ENCODE peak calls at places on chromosomes 12 and 14, in nine cellular contexts. S, N, M, Z, O, W, U, I and G are unnamed samples.

GRCh38 chr12:132597333-132598283 is 12.8 kb downstream of the LRCOL1 start:
- DNase-seq in S (peak), N (no peak), M (no peak), Z (peak), O (no peak), W (peak), U (no peak), I (no peak), G (peak)

GRCh38 chr12:6062427-6063378 is 61.8 kb downstream of the VWF start:
- DNase-seq in S (peak), N (no peak), M (peak), Z (peak), O (no peak), W (peak), U (no peak), I (no peak), G (peak)

GRCh38 chr12:7695159-7695930 is at the start of gene GDF3:
- DNase-seq in S (no peak), N (no peak), M (no peak), Z (no peak), O (no peak), W (no peak), U (no peak), I (no peak), G (peak)

GRCh38 chr12:114744696-114745095 is 60.7 kb upstream of the TBX3 start:
- DNase-seq in S (no peak), N (no peak), M (no peak), Z (no peak), O (no peak), W (no peak), U (no peak), I (no peak), G (no peak)

GRCh38 chr12:10718279-10718821 is 4.8 kb downstream of the YBX3 start:
- DNase-seq in S (no peak), N (no peak), M (no peak), Z (no peak), O (no peak), W (no peak), U (no peak), I (no peak), G (no peak)

GRCh38 chr14:94974422-94974821 is 182.9 kb downstream of the DICER1 start:
- DNase-seq in S (no peak), N (no peak), M (no peak), Z (no peak), O (no peak), W (no peak), U (no peak), I (no peak), G (no peak)

GRCh38 chr12:101826766-101827368 is 3.9 kb downstream of the GNPTAB start:
- DNase-seq in S (no peak), N (no peak), M (no peak), Z (no peak), O (no peak), W (no peak), U (no peak), I (no peak), G (no peak)

GRCh38 chr14:99281396-99281795 is 9.4 kb upstream of the BCL11B start:
- DNase-seq in S (no peak), N (no peak), M (no peak), Z (no peak), O (no peak), W (no peak), U (peak), I (no peak), G (no peak)

GRCh38 chr12:42473130-42473529 is 116.4 kb downstream of the PRICKLE1 start:
- DNase-seq in S (no peak), N (no peak), M (no peak), Z (no peak), O (no peak), W (no peak), U (no peak), I (no peak), G (no peak)

GRCh38 chr14:100648474-100649172 is 61.4 kb upstream of the BEGAIN start:
- DNase-seq in S (no peak), N (no peak), M (no peak), Z (no peak), O (no peak), W (no peak), U (no peak), I (no peak), G (no peak)

GRCh38 chr12:121116318-121117225 is 16.1 kb upstream of the P2RX7 start:
- DNase-seq in S (no peak), N (no peak), M (no peak), Z (no peak), O (no peak), W (no peak), U (no peak), I (no peak), G (no peak)

GRCh38 chr12:122483969-122484368 is 16.8 kb downstream of the ZCCHC8 start:
- DNase-seq in S (no peak), N (no peak), M (no peak), Z (no peak), O (no peak), W (no peak), U (peak), I (no peak), G (no peak)

GRCh38 chr12:8564656-8565055 is 24.0 kb upstream of the CLEC4E start:
- DNase-seq in S (no peak), N (no peak), M (no peak), Z (no peak), O (no peak), W (no peak), U (no peak), I (no peak), G (no peak)

GRCh38 chr14:56334458-56334857 is 216.2 kb downstream of the PELI2 start:
- DNase-seq in S (no peak), N (no peak), M (no peak), Z (no peak), O (no peak), W (no peak), U (no peak), I (no peak), G (no peak)

GRCh38 chr14:92497391-92497790 is 16.2 kb upstream of the RIN3 start:
- DNase-seq in S (no peak), N (no peak), M (no peak), Z (no peak), O (no peak), W (no peak), U (no peak), I (no peak), G (no peak)

GRCh38 chr14:92501891-92502351 is 11.7 kb upstream of the RIN3 start:
- DNase-seq in S (no peak), N (no peak), M (no peak), Z (no peak), O (peak), W (no peak), U (no peak), I (no peak), G (no peak)

GRCh38 chr14:92496458-92496857 is 17.1 kb upstream of the RIN3 start:
- DNase-seq in S (no peak), N (no peak), M (no peak), Z (no peak), O (no peak), W (no peak), U (no peak), I (no peak), G (no peak)

GRCh38 chr14:92500491-92500941 is 13.1 kb upstream of the RIN3 start:
- DNase-seq in S (no peak), N (no peak), M (no peak), Z (no peak), O (peak), W (peak), U (peak), I (no peak), G (no peak)

GRCh38 chr14:92499216-92499615 is 14.4 kb upstream of the RIN3 start:
- DNase-seq in S (no peak), N (no peak), M (no peak), Z (no peak), O (peak), W (no peak), U (no peak), I (no peak), G (no peak)
- TF ChIP-seq CTCF in S (no peak), N (no peak), M (no peak), Z (no peak), O (no peak), W (no peak), U (no peak), I (no peak), G (no peak)

GRCh38 chr12:83823386-83824045 is 1089.1 kb downstream of the SLC6A15 start:
- DNase-seq in S (peak), N (no peak), M (peak), Z (peak), O (no peak), W (no peak), U (no peak), I (no peak), G (peak)
- TF ChIP-seq CTCF in S (peak), N (peak), M (peak), Z (peak), O (no peak), W (peak), U (peak), I (no peak), G (peak)

GRCh38 chr12:77720258-77720657 is 110.4 kb upstream of the NAV3 start:
- DNase-seq in S (no peak), N (no peak), M (no peak), Z (peak), O (no peak), W (no peak), U (no peak), I (no peak), G (no peak)
- TF ChIP-seq CTCF in S (no peak), N (peak), M (peak), Z (no peak), O (no peak), W (peak), U (no peak), I (no peak), G (no peak)

GRCh38 chr14:87334997-87335675 is 657.8 kb downstream of the GALC start:
- DNase-seq in S (no peak), N (no peak), M (no peak), Z (no peak), O (no peak), W (no peak), U (no peak), I (no peak), G (no peak)
- TF ChIP-seq CTCF in S (no peak), N (no peak), M (no peak), Z (no peak), O (no peak), W (no peak), U (peak), I (no peak), G (no peak)

GRCh38 chr14:85987292-85987691 is 457.3 kb downstream of the FLRT2 start:
- DNase-seq in S (no peak), N (no peak), M (no peak), Z (no peak), O (no peak), W (no peak), U (no peak), I (no peak), G (no peak)
- TF ChIP-seq CTCF in S (no peak), N (no peak), M (no peak), Z (no peak), O (no peak), W (no peak), U (no peak), I (no peak), G (no peak)

DNA sequence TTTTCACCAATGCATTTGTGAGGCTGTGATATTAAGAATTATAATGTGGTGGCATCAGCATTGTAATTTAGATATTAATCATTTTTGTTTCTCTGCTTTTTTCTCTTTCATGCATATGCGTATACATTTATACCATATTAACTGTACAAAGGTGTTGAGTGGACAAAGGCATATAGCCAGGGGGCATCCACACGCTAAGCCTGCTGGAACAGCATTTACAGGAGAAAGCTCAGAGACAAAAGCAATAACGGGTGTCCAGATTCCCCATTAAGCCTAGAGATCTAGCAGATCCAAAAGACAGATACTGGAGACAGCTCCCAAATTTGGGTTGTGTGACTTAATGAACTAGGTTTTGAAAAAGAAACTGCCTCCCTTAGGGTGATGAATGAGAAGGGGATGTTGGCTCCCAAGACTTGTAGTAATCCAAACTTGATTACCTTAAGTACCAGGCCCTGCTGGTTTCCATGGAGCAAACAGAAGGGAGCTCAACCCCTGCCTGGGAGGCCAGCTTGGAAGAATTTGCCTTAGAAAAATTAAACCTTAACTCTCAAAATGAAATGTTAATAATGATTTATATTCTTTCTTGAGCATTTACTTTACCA is 181.9 kb downstream of the SLC6A15 start:
- DNase-seq in S (no peak), N (no peak), M (no peak), Z (no peak), O (no peak), W (no peak), U (no peak), I (no peak), G (no peak)
- TF ChIP-seq CTCF in S (no peak), N (no peak), M (no peak), Z (no peak), O (no peak), W (no peak), U (no peak), I (no peak), G (no peak)

DNA sequence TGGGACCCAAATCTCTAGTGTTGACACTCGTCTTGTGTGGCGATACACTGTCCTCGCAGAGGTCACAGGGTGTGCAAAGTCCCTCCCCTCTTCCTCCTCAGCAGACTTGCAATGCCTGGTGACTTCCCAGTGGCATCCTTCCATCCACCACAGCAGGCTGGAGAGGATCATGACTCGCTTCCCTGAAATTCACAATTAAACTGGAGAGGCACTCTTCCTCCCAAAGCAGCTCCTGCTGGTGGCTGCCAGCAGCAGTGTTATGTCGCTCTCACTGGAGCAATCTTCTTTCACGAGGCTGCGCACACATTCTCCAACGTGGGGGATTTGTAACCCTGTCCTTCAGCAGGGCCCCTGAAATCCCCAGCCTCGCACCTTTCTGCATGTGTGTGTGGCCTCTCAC is 145.2 kb upstream of the TMCC3 start:
- DNase-seq in S (no peak), N (peak), M (no peak), Z (peak), O (no peak), W (no peak), U (no peak), I (no peak), G (no peak)
- TF ChIP-seq CTCF in S (no peak), N (peak), M (no peak), Z (no peak), O (no peak), W (no peak), U (no peak), I (no peak), G (no peak)

GRCh38 chr12:111155521-111155920 is 213.4 kb downstream of the PHETA1 start:
- DNase-seq in S (no peak), N (no peak), M (no peak), Z (no peak), O (no peak), W (no peak), U (no peak), I (no peak), G (no peak)

GRCh38 chr12:111157486-111157885 is 211.4 kb downstream of the PHETA1 start:
- DNase-seq in S (no peak), N (no peak), M (no peak), Z (no peak), O (no peak), W (no peak), U (no peak), I (no peak), G (no peak)

GRCh38 chr12:111154180-111154579 is 214.7 kb downstream of the PHETA1 start:
- DNase-seq in S (no peak), N (no peak), M (no peak), Z (no peak), O (no peak), W (no peak), U (no peak), I (no peak), G (no peak)

GRCh38 chr12:111155020-111155419 is 213.9 kb downstream of the PHETA1 start:
- DNase-seq in S (no peak), N (no peak), M (no peak), Z (no peak), O (no peak), W (no peak), U (no peak), I (no peak), G (no peak)

DNA sequence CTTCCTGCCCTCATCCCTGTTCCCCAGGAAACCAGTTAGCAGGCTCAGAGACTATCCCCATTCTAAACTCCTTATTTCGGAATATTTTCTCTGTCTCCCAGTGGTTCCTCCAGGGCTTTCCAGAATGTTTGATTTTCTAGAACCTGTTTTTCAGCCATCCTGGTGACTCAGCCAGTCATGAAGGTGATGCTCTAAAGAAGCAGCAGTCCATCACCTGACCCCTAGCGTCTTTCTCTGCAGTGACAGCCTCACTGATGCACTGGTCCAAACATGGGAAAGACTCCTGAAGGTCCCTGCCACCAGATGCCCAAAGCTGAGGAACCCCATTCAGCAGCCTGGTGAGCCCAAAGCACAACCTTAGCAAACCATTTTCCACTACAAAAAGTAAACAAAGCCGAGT is 212.6 kb downstream of the PHETA1 start:
- DNase-seq in S (no peak), N (no peak), M (no peak), Z (peak), O (no peak), W (no peak), U (no peak), I (no peak), G (no peak)
- TF ChIP-seq CTCF in S (no peak), N (no peak), M (no peak), Z (peak), O (no peak), W (no peak), U (no peak), I (no peak), G (no peak)

GRCh38 chr12:68899251-68899771 is 33.7 kb downstream of the CPM start:
- DNase-seq in S (no peak), N (peak), M (no peak), Z (peak), O (no peak), W (no peak), U (no peak), I (peak), G (no peak)
- TF ChIP-seq CTCF in S (no peak), N (peak), M (peak), Z (peak), O (no peak), W (no peak), U (peak), I (peak), G (no peak)